ENCODE peak calls at places on chromosome 1, in seven cellular contexts. One of them, this sample, is unnamed.

GRCh38 chr1:227621211-227621610 is 57.9 kb downstream of the ZNF678 start:
- DNase-seq in KBM-7: no peak
- DNase-seq in adipocyte: no peak
- DNase-seq in left colon: no peak
- DNase-seq in heart right ventricle: no peak
- DNase-seq in activated gamma-delta T cell: no peak
- DNase-seq in T-helper 1 cell: no peak
- DNase-seq in this sample: no peak

GRCh38 chr1:11316701-11317100 is 43.7 kb downstream of the UBIAD1 start:
- DNase-seq in KBM-7: no peak
- DNase-seq in adipocyte: no peak
- DNase-seq in left colon: no peak
- DNase-seq in heart right ventricle: no peak
- DNase-seq in activated gamma-delta T cell: no peak
- DNase-seq in T-helper 1 cell: no peak
- DNase-seq in this sample: peak

GRCh38 chr1:206925116-206925736 is 3.5 kb upstream of the FCMR start:
- DNase-seq in KBM-7: peak
- DNase-seq in adipocyte: no peak
- DNase-seq in left colon: peak
- DNase-seq in heart right ventricle: peak
- DNase-seq in activated gamma-delta T cell: no peak
- DNase-seq in T-helper 1 cell: peak
- DNase-seq in this sample: no peak

GRCh38 chr1:235075121-235075954 is 53.3 kb downstream of the TOMM20 start:
- DNase-seq in KBM-7: peak
- DNase-seq in adipocyte: peak
- DNase-seq in left colon: peak
- DNase-seq in heart right ventricle: peak
- DNase-seq in activated gamma-delta T cell: no peak
- DNase-seq in T-helper 1 cell: no peak
- DNase-seq in this sample: no peak

GRCh38 chr1:229131243-229132105 is 139.4 kb upstream of the RAB4A start:
- DNase-seq in KBM-7: no peak
- DNase-seq in adipocyte: no peak
- DNase-seq in left colon: no peak
- DNase-seq in heart right ventricle: no peak
- DNase-seq in activated gamma-delta T cell: no peak
- DNase-seq in T-helper 1 cell: no peak
- DNase-seq in this sample: no peak

GRCh38 chr1:96748078-96748477 is 26.5 kb downstream of the PTBP2 start:
- DNase-seq in KBM-7: no peak
- DNase-seq in adipocyte: no peak
- DNase-seq in left colon: no peak
- DNase-seq in heart right ventricle: no peak
- DNase-seq in activated gamma-delta T cell: no peak
- DNase-seq in T-helper 1 cell: no peak
- DNase-seq in this sample: no peak

GRCh38 chr1:30863955-30864604 is 44.5 kb downstream of the SDC3 start:
- DNase-seq in KBM-7: no peak
- DNase-seq in adipocyte: no peak
- DNase-seq in left colon: no peak
- DNase-seq in heart right ventricle: no peak
- DNase-seq in activated gamma-delta T cell: no peak
- DNase-seq in T-helper 1 cell: no peak
- DNase-seq in this sample: no peak

GRCh38 chr1:49163041-49163440 is 386.4 kb upstream of the BEND5 start:
- DNase-seq in KBM-7: no peak
- DNase-seq in adipocyte: no peak
- DNase-seq in left colon: no peak
- DNase-seq in heart right ventricle: no peak
- DNase-seq in activated gamma-delta T cell: no peak
- DNase-seq in T-helper 1 cell: no peak
- DNase-seq in this sample: no peak

GRCh38 chr1:157086299-157086698 is 13.3 kb downstream of the ETV3L start:
- DNase-seq in KBM-7: no peak
- DNase-seq in adipocyte: no peak
- DNase-seq in left colon: no peak
- DNase-seq in heart right ventricle: no peak
- DNase-seq in activated gamma-delta T cell: no peak
- DNase-seq in T-helper 1 cell: no peak
- DNase-seq in this sample: no peak